ENCODE peak calls at places on chromosomes 6 and 20, in five cellular contexts. One of them, this sample, is unnamed. For H3K27me3, the result is how much of the 10 kb centered on the place peaks cover.

GRCh38 chr6:57324538-57324937 is 7.1 kb downstream of the PRIM2 start:
- DNase-seq in dorsolateral prefrontal cortex: no peak
- DNase-seq in CD8-positive, alpha-beta memory T cell: no peak
- DNase-seq in IMR-90: peak
- DNase-seq in right cardiac atrium: no peak
- DNase-seq in this sample: no peak

GRCh38 chr6:7087491-7087979 is 20.2 kb upstream of the RREB1 start:
- DNase-seq in dorsolateral prefrontal cortex: no peak
- DNase-seq in CD8-positive, alpha-beta memory T cell: peak
- DNase-seq in IMR-90: no peak
- DNase-seq in right cardiac atrium: no peak
- DNase-seq in this sample: no peak

GRCh38 chr6:35048631-35049083 is 92.5 kb downstream of the TCP11 start:
- DNase-seq in dorsolateral prefrontal cortex: peak
- DNase-seq in CD8-positive, alpha-beta memory T cell: no peak
- DNase-seq in IMR-90: peak
- DNase-seq in right cardiac atrium: no peak
- DNase-seq in this sample: no peak

GRCh38 chr6:33983109-33983475 is 162.8 kb downstream of the GRM4 start:
- DNase-seq in dorsolateral prefrontal cortex: peak
- DNase-seq in CD8-positive, alpha-beta memory T cell: peak
- DNase-seq in IMR-90: peak
- DNase-seq in right cardiac atrium: no peak
- DNase-seq in this sample: no peak

GRCh38 chr6:41348934-41349333 is 13.5 kb downstream of the NCR2 start:
- DNase-seq in dorsolateral prefrontal cortex: no peak
- DNase-seq in CD8-positive, alpha-beta memory T cell: no peak
- DNase-seq in IMR-90: no peak
- DNase-seq in right cardiac atrium: no peak
- DNase-seq in this sample: no peak

GRCh38 chr6:31922942-31923341 is 4.6 kb upstream of the C2 start:
- DNase-seq in dorsolateral prefrontal cortex: no peak
- DNase-seq in CD8-positive, alpha-beta memory T cell: no peak
- DNase-seq in IMR-90: no peak
- DNase-seq in right cardiac atrium: no peak
- DNase-seq in this sample: no peak

GRCh38 chr6:1792989-1793388 is 183.3 kb downstream of the FOXC1 start:
- DNase-seq in dorsolateral prefrontal cortex: no peak
- DNase-seq in CD8-positive, alpha-beta memory T cell: no peak
- DNase-seq in IMR-90: peak
- DNase-seq in right cardiac atrium: no peak
- DNase-seq in this sample: no peak

GRCh38 chr20:63957690-63958441 is 1.6 kb upstream of the UCKL1 start:
- DNase-seq in dorsolateral prefrontal cortex: no peak
- DNase-seq in CD8-positive, alpha-beta memory T cell: no peak
- DNase-seq in IMR-90: peak
- DNase-seq in right cardiac atrium: no peak
- DNase-seq in this sample: no peak

GRCh38 chr6:158208226-158208807 is 40.2 kb downstream of the GTF2H5 start:
- DNase-seq in dorsolateral prefrontal cortex: no peak
- DNase-seq in CD8-positive, alpha-beta memory T cell: no peak
- DNase-seq in IMR-90: no peak
- DNase-seq in right cardiac atrium: no peak
- DNase-seq in this sample: no peak

GRCh38 chr20:17449039-17449438 is 82.1 kb downstream of the BFSP1 start:
- DNase-seq in dorsolateral prefrontal cortex: no peak
- DNase-seq in CD8-positive, alpha-beta memory T cell: no peak
- DNase-seq in IMR-90: no peak
- DNase-seq in right cardiac atrium: no peak
- DNase-seq in this sample: no peak

GRCh38 chr6:169188051-169188863 is 65.4 kb downstream of the THBS2 start:
- DNase-seq in dorsolateral prefrontal cortex: no peak
- DNase-seq in CD8-positive, alpha-beta memory T cell: no peak
- DNase-seq in IMR-90: peak
- DNase-seq in right cardiac atrium: no peak
- DNase-seq in this sample: no peak

GRCh38 chr6:142030115-142030619 is 102.6 kb upstream of the GJE1 start:
- DNase-seq in dorsolateral prefrontal cortex: no peak
- DNase-seq in CD8-positive, alpha-beta memory T cell: no peak
- DNase-seq in IMR-90: peak
- DNase-seq in right cardiac atrium: no peak
- DNase-seq in this sample: no peak

GRCh38 chr6:31174378-31174777 is 3.9 kb upstream of the POU5F1 start:
- DNase-seq in dorsolateral prefrontal cortex: no peak
- DNase-seq in CD8-positive, alpha-beta memory T cell: no peak
- DNase-seq in IMR-90: no peak
- DNase-seq in right cardiac atrium: no peak
- DNase-seq in this sample: no peak

GRCh38 chr6:30646450-30647038 is 389 bp upstream of the C6orf136 start:
- DNase-seq in dorsolateral prefrontal cortex: peak
- DNase-seq in CD8-positive, alpha-beta memory T cell: no peak
- DNase-seq in IMR-90: no peak
- DNase-seq in right cardiac atrium: peak
- DNase-seq in this sample: peak

GRCh38 chr6:149435919-149436586 is 36.0 kb downstream of the SUMO4 start:
- DNase-seq in dorsolateral prefrontal cortex: no peak
- DNase-seq in CD8-positive, alpha-beta memory T cell: no peak
- DNase-seq in IMR-90: no peak
- DNase-seq in right cardiac atrium: no peak
- DNase-seq in this sample: no peak

GRCh38 chr6:125231574-125232343 is 70.0 kb downstream of the HDDC2 start:
- DNase-seq in dorsolateral prefrontal cortex: no peak
- DNase-seq in CD8-positive, alpha-beta memory T cell: no peak
- DNase-seq in IMR-90: no peak
- DNase-seq in right cardiac atrium: no peak
- DNase-seq in this sample: no peak

GRCh38 chr20:1427457-1428054 is 34.7 kb upstream of the FKBP1A start:
- DNase-seq in dorsolateral prefrontal cortex: no peak
- DNase-seq in CD8-positive, alpha-beta memory T cell: no peak
- DNase-seq in IMR-90: peak
- DNase-seq in right cardiac atrium: no peak
- DNase-seq in this sample: no peak

GRCh38 chr6:158686791-158687381 is 37.0 kb downstream of the SYTL3 start:
- DNase-seq in dorsolateral prefrontal cortex: no peak
- DNase-seq in CD8-positive, alpha-beta memory T cell: peak
- DNase-seq in IMR-90: no peak
- DNase-seq in right cardiac atrium: no peak
- DNase-seq in this sample: no peak

GRCh38 chr6:56637640-56638039 is 5.0 kb downstream of the DST start:
- DNase-seq in dorsolateral prefrontal cortex: no peak
- DNase-seq in CD8-positive, alpha-beta memory T cell: no peak
- DNase-seq in IMR-90: peak
- DNase-seq in right cardiac atrium: no peak
- DNase-seq in this sample: no peak

GRCh38 chr6:99588618-99589289 is 17.9 kb upstream of the PRDM13 start:
- DNase-seq in dorsolateral prefrontal cortex: peak
- DNase-seq in CD8-positive, alpha-beta memory T cell: peak
- DNase-seq in IMR-90: peak
- DNase-seq in right cardiac atrium: peak
- DNase-seq in this sample: no peak

GRCh38 chr6:157832250-157832967 is 9.4 kb downstream of the SNX9 start:
- DNase-seq in dorsolateral prefrontal cortex: no peak
- DNase-seq in CD8-positive, alpha-beta memory T cell: no peak
- DNase-seq in IMR-90: peak
- DNase-seq in right cardiac atrium: no peak
- DNase-seq in this sample: no peak

GRCh38 chr6:84773431-84774173 is 9.2 kb upstream of the TBX18 start:
- DNase-seq in dorsolateral prefrontal cortex: no peak
- DNase-seq in CD8-positive, alpha-beta memory T cell: no peak
- DNase-seq in IMR-90: no peak
- DNase-seq in right cardiac atrium: peak
- DNase-seq in this sample: no peak

GRCh38 chr6:14001329-14002012 is 76.7 kb downstream of the RNF182 start:
- DNase-seq in dorsolateral prefrontal cortex: no peak
- DNase-seq in CD8-positive, alpha-beta memory T cell: no peak
- DNase-seq in IMR-90: peak
- DNase-seq in right cardiac atrium: no peak
- DNase-seq in this sample: no peak

GRCh38 chr20:36950432-36951197 is 893 bp downstream of the SAMHD1 start:
- DNase-seq in dorsolateral prefrontal cortex: no peak
- DNase-seq in CD8-positive, alpha-beta memory T cell: peak
- DNase-seq in IMR-90: peak
- DNase-seq in right cardiac atrium: no peak
- DNase-seq in this sample: no peak

GRCh38 chr20:38184098-38184497 is 19.0 kb upstream of the TGM2 start:
- DNase-seq in dorsolateral prefrontal cortex: no peak
- DNase-seq in CD8-positive, alpha-beta memory T cell: no peak
- DNase-seq in IMR-90: no peak
- DNase-seq in right cardiac atrium: no peak
- DNase-seq in this sample: no peak

GRCh38 chr20:47681977-47682812 is 103.1 kb downstream of the SULF2 start:
- DNase-seq in dorsolateral prefrontal cortex: no peak
- DNase-seq in CD8-positive, alpha-beta memory T cell: peak
- DNase-seq in IMR-90: no peak
- DNase-seq in right cardiac atrium: peak
- DNase-seq in this sample: no peak

GRCh38 chr6:137497722-137498463 is 3.7 kb upstream of the OLIG3 start:
- DNase-seq in dorsolateral prefrontal cortex: no peak
- DNase-seq in CD8-positive, alpha-beta memory T cell: no peak
- DNase-seq in IMR-90: no peak
- DNase-seq in right cardiac atrium: no peak
- DNase-seq in this sample: no peak

GRCh38 chr20:10673176-10673830 is 496 bp downstream of the JAG1 start:
- DNase-seq in dorsolateral prefrontal cortex: no peak
- DNase-seq in CD8-positive, alpha-beta memory T cell: no peak
- DNase-seq in IMR-90: no peak
- DNase-seq in right cardiac atrium: peak
- DNase-seq in this sample: no peak

GRCh38 chr6:87618531-87618930 is 28.6 kb downstream of the ORC3 start:
- DNase-seq in dorsolateral prefrontal cortex: no peak
- DNase-seq in CD8-positive, alpha-beta memory T cell: no peak
- DNase-seq in IMR-90: peak
- DNase-seq in right cardiac atrium: no peak
- DNase-seq in this sample: no peak

GRCh38 chr6:132130530-132131298 is 179.5 kb upstream of the CCN2 start:
- DNase-seq in dorsolateral prefrontal cortex: peak
- DNase-seq in CD8-positive, alpha-beta memory T cell: no peak
- DNase-seq in IMR-90: peak
- DNase-seq in right cardiac atrium: peak
- DNase-seq in this sample: peak

GRCh38 chr20:31838646-31839292 is 6.6 kb downstream of the FOXS1 start:
- DNase-seq in dorsolateral prefrontal cortex: no peak
- DNase-seq in CD8-positive, alpha-beta memory T cell: no peak
- DNase-seq in IMR-90: no peak
- DNase-seq in right cardiac atrium: peak
- DNase-seq in this sample: no peak

GRCh38 chr6:13407709-13408695 is 79.4 kb downstream of the GFOD1 start:
- DNase-seq in dorsolateral prefrontal cortex: no peak
- DNase-seq in CD8-positive, alpha-beta memory T cell: no peak
- DNase-seq in IMR-90: peak
- DNase-seq in right cardiac atrium: peak
- DNase-seq in this sample: no peak

GRCh38 chr6:115551510-115551909 is 509.2 kb downstream of the FRK start:
- DNase-seq in dorsolateral prefrontal cortex: peak
- DNase-seq in CD8-positive, alpha-beta memory T cell: no peak
- DNase-seq in IMR-90: no peak
- DNase-seq in right cardiac atrium: no peak
- DNase-seq in this sample: no peak

GRCh38 chr20:23136893-23137745 is 51.0 kb upstream of the CD93 start:
- DNase-seq in dorsolateral prefrontal cortex: no peak
- DNase-seq in CD8-positive, alpha-beta memory T cell: no peak
- DNase-seq in IMR-90: no peak
- DNase-seq in right cardiac atrium: no peak
- DNase-seq in this sample: no peak

GRCh38 chr6:29552512-29553051 is 7.0 kb downstream of the UBD start:
- DNase-seq in dorsolateral prefrontal cortex: no peak
- DNase-seq in CD8-positive, alpha-beta memory T cell: no peak
- DNase-seq in IMR-90: peak
- DNase-seq in right cardiac atrium: no peak
- DNase-seq in this sample: no peak
- H3K27me3 ChIP-seq in dorsolateral prefrontal cortex: under half
- H3K27me3 ChIP-seq in CD8-positive, alpha-beta memory T cell: under half
- H3K27me3 ChIP-seq in IMR-90: under half
- H3K27me3 ChIP-seq in right cardiac atrium: under half
- H3K27me3 ChIP-seq in this sample: under half

GRCh38 chr6:3734023-3734422 is 17.5 kb downstream of the PXDC1 start:
- DNase-seq in dorsolateral prefrontal cortex: no peak
- DNase-seq in CD8-positive, alpha-beta memory T cell: no peak
- DNase-seq in IMR-90: no peak
- DNase-seq in right cardiac atrium: no peak
- DNase-seq in this sample: no peak

GRCh38 chr6:3732345-3733141 is 19.0 kb downstream of the PXDC1 start:
- DNase-seq in dorsolateral prefrontal cortex: peak
- DNase-seq in CD8-positive, alpha-beta memory T cell: peak
- DNase-seq in IMR-90: peak
- DNase-seq in right cardiac atrium: peak
- DNase-seq in this sample: no peak

GRCh38 chr6:3733321-3733925 is 18.1 kb downstream of the PXDC1 start:
- DNase-seq in dorsolateral prefrontal cortex: no peak
- DNase-seq in CD8-positive, alpha-beta memory T cell: no peak
- DNase-seq in IMR-90: no peak
- DNase-seq in right cardiac atrium: no peak
- DNase-seq in this sample: no peak

GRCh38 chr6:3737149-3737830 is 14.2 kb downstream of the PXDC1 start:
- DNase-seq in dorsolateral prefrontal cortex: no peak
- DNase-seq in CD8-positive, alpha-beta memory T cell: no peak
- DNase-seq in IMR-90: no peak
- DNase-seq in right cardiac atrium: no peak
- DNase-seq in this sample: no peak

GRCh38 chr6:3735029-3735605 is 16.4 kb downstream of the PXDC1 start:
- DNase-seq in dorsolateral prefrontal cortex: no peak
- DNase-seq in CD8-positive, alpha-beta memory T cell: no peak
- DNase-seq in IMR-90: no peak
- DNase-seq in right cardiac atrium: no peak
- DNase-seq in this sample: no peak
- H3K27ac ChIP-seq in dorsolateral prefrontal cortex: no peak
- H3K27ac ChIP-seq in CD8-positive, alpha-beta memory T cell: no peak
- H3K27ac ChIP-seq in IMR-90: no peak
- H3K27ac ChIP-seq in right cardiac atrium: no peak
- H3K27ac ChIP-seq in this sample: peak

GRCh38 chr6:127120109-127120786 is 1.8 kb downstream of the RSPO3 start:
- DNase-seq in dorsolateral prefrontal cortex: no peak
- DNase-seq in CD8-positive, alpha-beta memory T cell: no peak
- DNase-seq in IMR-90: no peak
- DNase-seq in right cardiac atrium: peak
- DNase-seq in this sample: no peak
- H3K27me3 ChIP-seq in dorsolateral prefrontal cortex: under half
- H3K27me3 ChIP-seq in CD8-positive, alpha-beta memory T cell: under half
- H3K27me3 ChIP-seq in IMR-90: under half
- H3K27me3 ChIP-seq in right cardiac atrium: under half
- H3K27me3 ChIP-seq in this sample: under half

GRCh38 chr6:108945686-108946158 is 97.5 kb downstream of the ARMC2 start:
- DNase-seq in dorsolateral prefrontal cortex: peak
- DNase-seq in CD8-positive, alpha-beta memory T cell: no peak
- DNase-seq in IMR-90: no peak
- DNase-seq in right cardiac atrium: peak
- DNase-seq in this sample: peak

GRCh38 chr6:108946695-108947094 is 98.5 kb downstream of the ARMC2 start:
- DNase-seq in dorsolateral prefrontal cortex: no peak
- DNase-seq in CD8-positive, alpha-beta memory T cell: no peak
- DNase-seq in IMR-90: peak
- DNase-seq in right cardiac atrium: no peak
- DNase-seq in this sample: no peak

GRCh38 chr6:108942556-108943492 is 94.6 kb downstream of the ARMC2 start:
- DNase-seq in dorsolateral prefrontal cortex: no peak
- DNase-seq in CD8-positive, alpha-beta memory T cell: peak
- DNase-seq in IMR-90: no peak
- DNase-seq in right cardiac atrium: no peak
- DNase-seq in this sample: no peak

GRCh38 chr6:108944058-108944457 is 95.8 kb downstream of the ARMC2 start:
- DNase-seq in dorsolateral prefrontal cortex: no peak
- DNase-seq in CD8-positive, alpha-beta memory T cell: no peak
- DNase-seq in IMR-90: no peak
- DNase-seq in right cardiac atrium: no peak
- DNase-seq in this sample: no peak

GRCh38 chr6:108944707-108945685 is 96.8 kb downstream of the ARMC2 start:
- DNase-seq in dorsolateral prefrontal cortex: no peak
- DNase-seq in CD8-positive, alpha-beta memory T cell: no peak
- DNase-seq in IMR-90: peak
- DNase-seq in right cardiac atrium: peak
- DNase-seq in this sample: no peak
- H3K27ac ChIP-seq in dorsolateral prefrontal cortex: peak
- H3K27ac ChIP-seq in CD8-positive, alpha-beta memory T cell: no peak
- H3K27ac ChIP-seq in IMR-90: peak
- H3K27ac ChIP-seq in right cardiac atrium: peak
- H3K27ac ChIP-seq in this sample: peak